ENCODE peak calls at places on chromosome 7, in ten cellular contexts. One of them, this sample, is unnamed.

GRCh38 chr7:101265622-101266516 is 21.0 kb upstream of the FIS1 start:
- DNase-seq in K562: peak; percentile 58
- DNase-seq in endothelial cell of umbilical vein: no peak
- DNase-seq in HCT116: no peak
- DNase-seq in upper lobe of left lung: no peak
- DNase-seq in GM23338: no peak
- DNase-seq in sigmoid colon: no peak
- DNase-seq in breast epithelium: no peak
- DNase-seq in stomach: no peak
- DNase-seq in spleen: no peak
- DNase-seq in this sample: no peak

GRCh38 chr7:70190266-70190665 is 592.0 kb downstream of the AUTS2 start:
- DNase-seq in K562: no peak
- DNase-seq in endothelial cell of umbilical vein: no peak
- DNase-seq in HCT116: no peak
- DNase-seq in upper lobe of left lung: no peak
- DNase-seq in GM23338: no peak
- DNase-seq in sigmoid colon: no peak
- DNase-seq in breast epithelium: no peak
- DNase-seq in stomach: no peak
- DNase-seq in spleen: no peak
- DNase-seq in this sample: no peak

GRCh38 chr7:66043681-66044497 is 31.7 kb upstream of the ASL start:
- DNase-seq in K562: no peak
- DNase-seq in endothelial cell of umbilical vein: peak; percentile 33
- DNase-seq in HCT116: no peak
- DNase-seq in upper lobe of left lung: peak; percentile 73
- DNase-seq in GM23338: peak; percentile 83
- DNase-seq in sigmoid colon: peak; percentile 69
- DNase-seq in breast epithelium: peak; percentile 57
- DNase-seq in stomach: peak; percentile 78
- DNase-seq in spleen: peak; percentile 87
- DNase-seq in this sample: peak; percentile 37

GRCh38 chr7:214410-215212 is 22.2 kb downstream of the FAM20C start:
- DNase-seq in K562: no peak
- DNase-seq in endothelial cell of umbilical vein: no peak
- DNase-seq in HCT116: peak; percentile 18
- DNase-seq in upper lobe of left lung: no peak
- DNase-seq in GM23338: no peak
- DNase-seq in sigmoid colon: no peak
- DNase-seq in breast epithelium: peak; percentile 73
- DNase-seq in stomach: peak; percentile 73
- DNase-seq in spleen: no peak
- DNase-seq in this sample: no peak

GRCh38 chr7:5344342-5344741 is 61.6 kb downstream of the SLC29A4 start:
- DNase-seq in K562: no peak
- DNase-seq in endothelial cell of umbilical vein: no peak
- DNase-seq in HCT116: no peak
- DNase-seq in upper lobe of left lung: no peak
- DNase-seq in GM23338: no peak
- DNase-seq in sigmoid colon: no peak
- DNase-seq in breast epithelium: no peak
- DNase-seq in stomach: no peak
- DNase-seq in spleen: no peak
- DNase-seq in this sample: no peak

GRCh38 chr7:159192013-159192412 is 47.3 kb upstream of the VIPR2 start:
- DNase-seq in K562: no peak
- DNase-seq in endothelial cell of umbilical vein: no peak
- DNase-seq in HCT116: no peak
- DNase-seq in upper lobe of left lung: no peak
- DNase-seq in GM23338: no peak
- DNase-seq in sigmoid colon: no peak
- DNase-seq in breast epithelium: no peak
- DNase-seq in stomach: no peak
- DNase-seq in spleen: no peak
- DNase-seq in this sample: no peak

GRCh38 chr7:111911166-111911961 is 294.8 kb downstream of the DOCK4 start:
- DNase-seq in K562: no peak
- DNase-seq in endothelial cell of umbilical vein: peak; percentile 58
- DNase-seq in HCT116: no peak
- DNase-seq in upper lobe of left lung: no peak
- DNase-seq in GM23338: no peak
- DNase-seq in sigmoid colon: no peak
- DNase-seq in breast epithelium: no peak
- DNase-seq in stomach: no peak
- DNase-seq in spleen: no peak
- DNase-seq in this sample: no peak

GRCh38 chr7:149261829-149262617 is at the start of gene ZNF783:
- DNase-seq in K562: peak; percentile 85
- DNase-seq in endothelial cell of umbilical vein: peak; percentile 85
- DNase-seq in HCT116: peak; percentile 73
- DNase-seq in upper lobe of left lung: peak; percentile 90
- DNase-seq in GM23338: peak; percentile 96
- DNase-seq in sigmoid colon: peak; percentile 93
- DNase-seq in breast epithelium: peak; percentile 78
- DNase-seq in stomach: peak; percentile 91
- DNase-seq in spleen: peak; percentile 98
- DNase-seq in this sample: peak; percentile 83

GRCh38 chr7:39688611-39689485 is 65.5 kb downstream of the RALA start:
- DNase-seq in K562: no peak
- DNase-seq in endothelial cell of umbilical vein: peak; percentile 63
- DNase-seq in HCT116: no peak
- DNase-seq in upper lobe of left lung: no peak
- DNase-seq in GM23338: peak; percentile 46
- DNase-seq in sigmoid colon: no peak
- DNase-seq in breast epithelium: no peak
- DNase-seq in stomach: no peak
- DNase-seq in spleen: no peak
- DNase-seq in this sample: no peak

GRCh38 chr7:114645451-114645850 is 230.8 kb downstream of the FOXP2 start:
- DNase-seq in K562: no peak
- DNase-seq in endothelial cell of umbilical vein: no peak
- DNase-seq in HCT116: no peak
- DNase-seq in upper lobe of left lung: no peak
- DNase-seq in GM23338: no peak
- DNase-seq in sigmoid colon: no peak
- DNase-seq in breast epithelium: no peak
- DNase-seq in stomach: no peak
- DNase-seq in spleen: no peak
- DNase-seq in this sample: no peak

GRCh38 chr7:22114440-22114981 is 168.8 kb upstream of the CDCA7L start:
- DNase-seq in K562: no peak
- DNase-seq in endothelial cell of umbilical vein: peak; percentile 70
- DNase-seq in HCT116: no peak
- DNase-seq in upper lobe of left lung: no peak
- DNase-seq in GM23338: no peak
- DNase-seq in sigmoid colon: no peak
- DNase-seq in breast epithelium: no peak
- DNase-seq in stomach: no peak
- DNase-seq in spleen: no peak
- DNase-seq in this sample: no peak

GRCh38 chr7:80942261-80943041 is 23.6 kb upstream of the SEMA3C start:
- DNase-seq in K562: no peak
- DNase-seq in endothelial cell of umbilical vein: peak; percentile 92
- DNase-seq in HCT116: peak; percentile 79
- DNase-seq in upper lobe of left lung: peak; percentile 64
- DNase-seq in GM23338: peak; percentile 21
- DNase-seq in sigmoid colon: peak; percentile 83
- DNase-seq in breast epithelium: peak; percentile 53
- DNase-seq in stomach: peak; percentile 31
- DNase-seq in spleen: no peak
- DNase-seq in this sample: peak; percentile 41

GRCh38 chr7:1635401-1635800 is 34.7 kb upstream of the ELFN1 start:
- DNase-seq in K562: no peak
- DNase-seq in endothelial cell of umbilical vein: no peak
- DNase-seq in HCT116: no peak
- DNase-seq in upper lobe of left lung: no peak
- DNase-seq in GM23338: no peak
- DNase-seq in sigmoid colon: no peak
- DNase-seq in breast epithelium: no peak
- DNase-seq in stomach: no peak
- DNase-seq in spleen: no peak
- DNase-seq in this sample: no peak

GRCh38 chr7:156529982-156530381 is 110.6 kb upstream of the RNF32 start:
- DNase-seq in K562: no peak
- DNase-seq in endothelial cell of umbilical vein: no peak
- DNase-seq in HCT116: no peak
- DNase-seq in upper lobe of left lung: no peak
- DNase-seq in GM23338: no peak
- DNase-seq in sigmoid colon: no peak
- DNase-seq in breast epithelium: no peak
- DNase-seq in stomach: no peak
- DNase-seq in spleen: no peak
- DNase-seq in this sample: no peak

GRCh38 chr7:27244488-27245123 is 2.0 kb downstream of the EVX1 start:
- DNase-seq in K562: no peak
- DNase-seq in endothelial cell of umbilical vein: no peak
- DNase-seq in HCT116: no peak
- DNase-seq in upper lobe of left lung: no peak
- DNase-seq in GM23338: no peak
- DNase-seq in sigmoid colon: no peak
- DNase-seq in breast epithelium: no peak
- DNase-seq in stomach: no peak
- DNase-seq in spleen: no peak
- DNase-seq in this sample: no peak

GRCh38 chr7:1705339-1705738 is 35.3 kb downstream of the ELFN1 start:
- DNase-seq in K562: no peak
- DNase-seq in endothelial cell of umbilical vein: no peak
- DNase-seq in HCT116: no peak
- DNase-seq in upper lobe of left lung: peak; percentile 9
- DNase-seq in GM23338: no peak
- DNase-seq in sigmoid colon: peak; percentile 46
- DNase-seq in breast epithelium: peak; percentile 15
- DNase-seq in stomach: peak; percentile 22
- DNase-seq in spleen: peak; percentile 27
- DNase-seq in this sample: no peak

DNA sequence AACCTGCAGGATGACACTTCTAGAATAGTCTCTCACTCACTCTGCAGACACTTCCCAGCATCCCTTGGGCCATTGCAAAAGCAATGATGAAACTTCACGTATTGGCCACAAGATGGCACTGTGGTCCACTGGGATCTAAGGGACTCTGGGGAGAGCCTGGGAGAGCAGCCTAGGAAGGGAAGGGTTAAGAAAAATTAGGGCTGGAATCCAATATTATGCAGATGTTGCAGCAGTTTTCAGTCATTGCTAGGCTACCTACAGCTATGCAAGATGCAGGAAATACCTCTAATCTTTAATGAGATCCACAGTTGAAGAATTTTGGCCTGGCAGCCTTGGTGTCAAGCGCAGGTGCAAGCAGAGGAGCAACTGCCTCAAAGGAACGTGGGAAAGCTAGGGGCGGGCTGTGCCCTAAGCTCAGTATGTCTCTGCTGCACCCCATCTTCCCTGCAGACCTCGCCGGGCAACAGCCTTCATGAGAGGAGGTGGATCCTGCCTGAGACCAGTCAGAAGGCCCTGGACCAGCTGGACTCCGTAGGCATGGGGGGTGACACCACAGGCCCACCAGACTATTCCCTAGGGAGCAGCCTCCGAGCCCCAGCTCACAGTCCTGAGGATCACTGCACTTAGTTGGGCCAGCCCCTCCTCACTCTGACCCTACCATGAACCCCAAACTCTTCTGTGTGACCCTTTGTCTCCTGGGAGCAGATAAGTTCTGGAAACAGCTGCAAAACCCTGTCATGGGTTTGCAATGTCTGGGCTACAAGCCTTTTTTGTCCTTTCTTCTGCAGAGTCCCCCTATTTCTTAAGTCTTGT is 127.9 kb upstream of the PRSS58 start:
- DNase-seq in K562: peak; percentile 75
- DNase-seq in endothelial cell of umbilical vein: peak; percentile 58
- DNase-seq in HCT116: peak; percentile 72
- DNase-seq in upper lobe of left lung: peak; percentile 48
- DNase-seq in GM23338: peak; percentile 78
- DNase-seq in sigmoid colon: no peak
- DNase-seq in breast epithelium: no peak
- DNase-seq in stomach: no peak
- DNase-seq in spleen: no peak
- DNase-seq in this sample: no peak
- TF ChIP-seq POLR2AphosphoS5 in K562: no peak
- TF ChIP-seq POLR2AphosphoS5 in endothelial cell of umbilical vein: no peak
- TF ChIP-seq POLR2AphosphoS5 in HCT116: no peak
- TF ChIP-seq POLR2AphosphoS5 in upper lobe of left lung: no peak
- TF ChIP-seq POLR2AphosphoS5 in GM23338: no peak
- TF ChIP-seq POLR2AphosphoS5 in sigmoid colon: no peak
- TF ChIP-seq POLR2AphosphoS5 in breast epithelium: no peak
- TF ChIP-seq POLR2AphosphoS5 in stomach: no peak
- TF ChIP-seq POLR2AphosphoS5 in spleen: no peak
- TF ChIP-seq POLR2AphosphoS5 in this sample: no peak

GRCh38 chr7:74289660-74290589 is 718 bp downstream of the CLIP2 start:
- DNase-seq in K562: peak; percentile 76
- DNase-seq in endothelial cell of umbilical vein: no peak
- DNase-seq in HCT116: no peak
- DNase-seq in upper lobe of left lung: no peak
- DNase-seq in GM23338: peak; percentile 36
- DNase-seq in sigmoid colon: peak; percentile 82
- DNase-seq in breast epithelium: no peak
- DNase-seq in stomach: peak; percentile 50
- DNase-seq in spleen: peak; percentile 88
- DNase-seq in this sample: no peak
- H3K4me1 ChIP-seq in K562: peaks cover 37% of the 10 kb centered on the region
- H3K4me1 ChIP-seq in endothelial cell of umbilical vein: peaks cover 11% of the 10 kb centered on the region
- H3K4me1 ChIP-seq in HCT116: peaks cover 77% of the 10 kb centered on the region
- H3K4me1 ChIP-seq in upper lobe of left lung: peaks cover 17% of the 10 kb centered on the region
- H3K4me1 ChIP-seq in GM23338: peaks cover 46% of the 10 kb centered on the region
- H3K4me1 ChIP-seq in sigmoid colon: peaks cover 43% of the 10 kb centered on the region
- H3K4me1 ChIP-seq in breast epithelium: no peaks in the 10 kb centered on the region
- H3K4me1 ChIP-seq in stomach: peaks cover 70% of the 10 kb centered on the region
- H3K4me1 ChIP-seq in spleen: peaks cover 26% of the 10 kb centered on the region
- H3K4me1 ChIP-seq in this sample: peaks cover 9% of the 10 kb centered on the region

DNA sequence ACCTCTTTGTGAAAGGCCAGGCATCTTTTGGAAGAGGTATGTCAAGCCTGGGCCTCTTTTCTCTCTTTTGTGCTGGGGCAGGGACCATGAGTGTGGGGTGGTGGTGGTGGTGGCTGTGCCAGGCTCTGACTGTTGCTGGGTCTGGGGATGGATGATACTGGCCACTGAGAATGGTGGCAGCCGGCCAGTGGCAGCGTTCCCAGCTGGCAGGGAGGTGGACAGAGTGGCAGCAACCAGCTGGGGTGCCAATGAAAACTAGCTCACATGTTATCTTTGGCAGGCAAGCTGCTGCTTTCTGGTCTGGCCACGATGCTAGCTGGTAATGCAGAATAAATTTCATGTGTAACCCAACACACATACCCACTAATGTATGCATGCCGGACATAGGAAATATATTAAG is 95.0 kb upstream of the SLC26A5 start:
- DNase-seq in K562: no peak
- DNase-seq in endothelial cell of umbilical vein: peak; percentile 40
- DNase-seq in HCT116: no peak
- DNase-seq in upper lobe of left lung: no peak
- DNase-seq in GM23338: no peak
- DNase-seq in sigmoid colon: no peak
- DNase-seq in breast epithelium: no peak
- DNase-seq in stomach: peak; percentile 70
- DNase-seq in spleen: no peak
- DNase-seq in this sample: peak; percentile 69
- TF ChIP-seq CTCF in K562: no peak
- TF ChIP-seq CTCF in endothelial cell of umbilical vein: no peak
- TF ChIP-seq CTCF in HCT116: no peak
- TF ChIP-seq CTCF in upper lobe of left lung: no peak
- TF ChIP-seq CTCF in GM23338: no peak
- TF ChIP-seq CTCF in sigmoid colon: no peak
- TF ChIP-seq CTCF in breast epithelium: no peak
- TF ChIP-seq CTCF in stomach: no peak
- TF ChIP-seq CTCF in spleen: no peak
- TF ChIP-seq CTCF in this sample: no peak

GRCh38 chr7:47621985-47622561 is 40.2 kb upstream of the TNS3 start:
- DNase-seq in K562: no peak
- DNase-seq in endothelial cell of umbilical vein: no peak
- DNase-seq in HCT116: no peak
- DNase-seq in upper lobe of left lung: no peak
- DNase-seq in GM23338: no peak
- DNase-seq in sigmoid colon: no peak
- DNase-seq in breast epithelium: no peak
- DNase-seq in stomach: no peak
- DNase-seq in spleen: no peak
- DNase-seq in this sample: no peak
- TF ChIP-seq POLR2AphosphoS5 in K562: no peak
- TF ChIP-seq POLR2AphosphoS5 in endothelial cell of umbilical vein: no peak
- TF ChIP-seq POLR2AphosphoS5 in HCT116: no peak
- TF ChIP-seq POLR2AphosphoS5 in upper lobe of left lung: no peak
- TF ChIP-seq POLR2AphosphoS5 in GM23338: no peak
- TF ChIP-seq POLR2AphosphoS5 in sigmoid colon: no peak
- TF ChIP-seq POLR2AphosphoS5 in breast epithelium: no peak
- TF ChIP-seq POLR2AphosphoS5 in stomach: no peak
- TF ChIP-seq POLR2AphosphoS5 in spleen: peak; percentile 67
- TF ChIP-seq POLR2AphosphoS5 in this sample: no peak